ENCODE peak calls at places on chromosomes 6 and 20, in four cellular contexts. G is AG09309, M is GM23248, X is retinal pigment epithelial cell. W is an unnamed sample.

GRCh38 chr6:164322533-164322932 is 908.0 kb downstream of the QKI start:
- DNase-seq in G (peak), M (peak), X (peak), W (peak)

GRCh38 chr20:19757973-19758887 is at the start of gene RIN2:
- DNase-seq in G (no peak), M (peak), X (peak), W (peak)

GRCh38 chr20:47276856-47277541 is 79.5 kb downstream of the ZMYND8 start:
- DNase-seq in G (no peak), M (peak), X (no peak), W (peak)

GRCh38 chr6:74096329-74096728 is 400.3 kb downstream of the CD109 start:
- DNase-seq in G (no peak), M (no peak), X (no peak), W (no peak)

GRCh38 chr20:53284141-53285055 is 309.2 kb downstream of the ZNF217 start:
- DNase-seq in G (no peak), M (no peak), X (no peak), W (no peak)

GRCh38 chr6:31582230-31582601 is at the start of gene LTB:
- DNase-seq in G (no peak), M (no peak), X (no peak), W (no peak)

GRCh38 chr20:24870876-24871275 is 78.2 kb upstream of the CST7 start:
- DNase-seq in G (no peak), M (no peak), X (no peak), W (no peak)

GRCh38 chr6:53771780-53772624 is 22.8 kb upstream of the LRRC1 start:
- DNase-seq in G (no peak), M (peak), X (peak), W (no peak)

GRCh38 chr20:825710-826421 is 7.6 kb upstream of the FAM110A start:
- DNase-seq in G (no peak), M (peak), X (no peak), W (no peak)

GRCh38 chr20:48171626-48172025 is 386.3 kb upstream of the SULF2 start:
- DNase-seq in G (no peak), M (no peak), X (no peak), W (no peak)

GRCh38 chr6:154738561-154738961 is 5.3 kb downstream of the SCAF8 start:
- DNase-seq in G (no peak), M (peak), X (peak), W (no peak)

GRCh38 chr6:144286503-144287393 is 1.6 kb downstream of the UTRN start:
- DNase-seq in G (peak), M (peak), X (no peak), W (no peak)

GRCh38 chr20:20562507-20562906 is 149.9 kb downstream of the RALGAPA2 start:
- DNase-seq in G (no peak), M (no peak), X (no peak), W (no peak)

GRCh38 chr6:153328194-153328593 is 197.1 kb upstream of the RGS17 start:
- DNase-seq in G (no peak), M (no peak), X (no peak), W (no peak)

GRCh38 chr6:5950448-5950847 is 56.3 kb downstream of the NRN1 start:
- DNase-seq in G (no peak), M (peak), X (no peak), W (no peak)

GRCh38 chr20:17662333-17663039 is 19.6 kb downstream of the RRBP1 start:
- DNase-seq in G (no peak), M (peak), X (no peak), W (no peak)

GRCh38 chr6:136696238-136696637 is 96.0 kb downstream of the MAP3K5 start:
- DNase-seq in G (no peak), M (peak), X (no peak), W (no peak)

GRCh38 chr20:37947943-37948342 is 45.0 kb downstream of the VSTM2L start:
- DNase-seq in G (no peak), M (no peak), X (no peak), W (no peak)

GRCh38 chr6:36660771-36661471 is 17.6 kb upstream of the CDKN1A start:
- DNase-seq in G (no peak), M (peak), X (no peak), W (no peak)

GRCh38 chr6:11197175-11197535 is 35.3 kb downstream of the NEDD9 start:
- DNase-seq in G (peak), M (peak), X (peak), W (no peak)

GRCh38 chr6:4774715-4775590 is 1.3 kb upstream of the CDYL start:
- DNase-seq in G (no peak), M (peak), X (no peak), W (no peak)

GRCh38 chr20:14716251-14716650 is 378.8 kb upstream of the FLRT3 start:
- DNase-seq in G (no peak), M (no peak), X (no peak), W (no peak)

GRCh38 chr6:71349976-71350615 is 61.5 kb downstream of the OGFRL1 start:
- DNase-seq in G (peak), M (peak), X (no peak), W (no peak)

GRCh38 chr6:82017773-82018172 is 229.8 kb downstream of the IBTK start:
- DNase-seq in G (no peak), M (no peak), X (no peak), W (no peak)

GRCh38 chr6:124963416-124964083 is 1.3 kb downstream of the RNF217 start:
- DNase-seq in G (no peak), M (peak), X (no peak), W (no peak)

GRCh38 chr6:123895346-123895745 is 91.7 kb downstream of the NKAIN2 start:
- DNase-seq in G (no peak), M (no peak), X (no peak), W (no peak)
- H3K4me3 ChIP-seq in G (no peak), M (no peak), X (no peak), W (no peak)

DNA sequence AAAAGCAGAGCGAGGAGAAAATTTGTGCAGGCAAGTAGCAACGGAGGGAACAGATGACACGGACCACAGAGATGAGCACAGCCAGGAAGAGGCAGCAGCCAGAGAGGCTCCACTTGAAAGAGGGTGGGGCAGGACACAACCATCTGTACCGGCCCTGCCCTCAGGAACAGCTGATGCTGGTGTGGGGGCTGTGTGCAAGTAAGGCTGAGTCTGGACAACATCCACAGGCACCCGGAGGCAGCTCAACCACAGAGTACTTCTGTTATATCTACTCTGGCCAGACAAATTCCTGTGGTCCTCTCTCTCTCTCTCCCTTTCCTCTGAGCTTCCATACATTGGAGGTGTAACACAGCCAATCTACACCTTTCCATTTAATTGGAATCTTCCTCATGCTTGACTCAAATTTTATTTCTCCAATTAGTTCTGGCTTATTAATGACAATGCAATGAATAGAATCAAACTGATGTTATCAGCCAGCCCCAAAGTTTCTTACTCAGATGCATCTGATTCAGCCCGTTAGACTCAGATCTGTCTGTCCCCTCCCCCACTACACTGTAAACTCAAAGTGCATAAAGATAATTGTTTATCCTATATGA is 24.9 kb downstream of the KIF13A start:
- DNase-seq in G (peak), M (peak), X (no peak), W (peak)
- H3K4me3 ChIP-seq in G (no peak), M (peak), X (no peak), W (no peak)

GRCh38 chr20:35444226-35444625 is 6.2 kb upstream of the GDF5 start:
- DNase-seq in G (no peak), M (no peak), X (no peak), W (no peak)

GRCh38 chr20:35451295-35451694 is 4.1 kb upstream of the CEP250 start:
- DNase-seq in G (no peak), M (no peak), X (no peak), W (no peak)

GRCh38 chr20:35448788-35449373 is 6.5 kb upstream of the CEP250 start:
- DNase-seq in G (no peak), M (no peak), X (no peak), W (no peak)

GRCh38 chr20:35446356-35447078 is 8.5 kb upstream of the GDF5 start:
- DNase-seq in G (no peak), M (peak), X (no peak), W (no peak)

DNA sequence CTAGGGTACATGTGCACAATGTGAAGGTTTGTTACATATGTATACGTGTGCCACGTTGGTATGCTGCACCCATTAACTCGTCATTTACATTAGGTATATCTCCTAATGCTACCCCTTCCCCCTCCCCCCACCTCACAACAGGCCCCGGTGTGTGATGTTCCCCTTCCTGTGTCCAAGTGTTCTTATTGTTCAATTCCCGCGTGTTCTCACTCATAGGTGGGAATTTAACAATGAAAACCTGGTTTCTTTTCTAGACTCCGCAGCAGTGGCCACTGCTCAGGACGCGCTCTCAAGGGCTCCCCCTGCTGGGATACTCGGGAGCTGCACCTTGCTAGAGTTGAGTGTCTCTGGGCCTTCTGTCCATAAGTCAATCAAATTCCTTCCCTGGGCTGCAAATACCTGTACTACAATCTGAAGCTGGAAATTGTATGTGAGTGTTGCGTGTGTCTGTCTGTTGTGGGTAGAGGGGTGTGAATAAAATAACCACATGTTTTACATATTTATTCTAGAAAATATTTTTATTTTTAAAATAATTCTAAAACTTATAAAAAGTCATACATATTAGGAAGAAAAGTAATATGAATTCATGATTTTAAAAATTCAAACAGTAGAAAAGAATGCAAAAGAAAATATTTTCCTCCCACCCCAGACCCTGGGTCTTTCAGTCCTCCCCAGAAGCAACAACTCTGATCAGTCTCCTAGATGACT is 8.2 kb upstream of the CEP250 start:
- DNase-seq in G (no peak), M (peak), X (peak), W (no peak)
- H3K4me3 ChIP-seq in G (peak), M (peak), X (peak), W (peak)

DNA sequence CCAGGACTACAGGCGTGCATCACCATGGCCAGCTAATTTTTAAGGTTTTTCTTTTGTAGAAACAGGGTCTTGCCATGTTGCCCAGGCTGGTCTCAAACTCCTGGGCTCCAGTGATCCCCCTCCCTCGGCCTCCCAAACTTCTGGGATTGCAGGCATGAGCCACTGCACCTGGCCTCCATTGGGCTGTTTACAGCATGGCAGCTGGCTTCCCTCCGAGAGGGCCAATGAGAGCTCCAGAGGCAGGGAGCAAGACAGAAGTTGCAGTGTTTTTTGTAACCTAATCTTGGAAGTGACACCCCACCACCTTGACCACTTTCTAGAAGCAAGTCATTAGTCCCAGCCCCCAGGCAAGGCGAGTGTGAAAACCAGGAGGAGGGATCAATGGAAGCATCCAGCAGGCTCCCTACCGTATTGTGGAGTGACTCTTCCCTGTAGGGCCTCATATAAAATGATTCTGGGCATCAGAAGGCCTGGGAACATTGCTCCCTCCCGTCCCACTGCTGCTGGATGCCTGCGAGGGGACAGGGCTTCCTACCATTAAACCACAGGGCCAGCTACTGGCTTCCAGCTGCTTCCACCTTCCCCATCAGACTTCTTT is 144.4 kb downstream of the ZDHHC14 start:
- DNase-seq in G (no peak), M (no peak), X (no peak), W (no peak)
- H3K4me3 ChIP-seq in G (no peak), M (no peak), X (no peak), W (no peak)

DNA sequence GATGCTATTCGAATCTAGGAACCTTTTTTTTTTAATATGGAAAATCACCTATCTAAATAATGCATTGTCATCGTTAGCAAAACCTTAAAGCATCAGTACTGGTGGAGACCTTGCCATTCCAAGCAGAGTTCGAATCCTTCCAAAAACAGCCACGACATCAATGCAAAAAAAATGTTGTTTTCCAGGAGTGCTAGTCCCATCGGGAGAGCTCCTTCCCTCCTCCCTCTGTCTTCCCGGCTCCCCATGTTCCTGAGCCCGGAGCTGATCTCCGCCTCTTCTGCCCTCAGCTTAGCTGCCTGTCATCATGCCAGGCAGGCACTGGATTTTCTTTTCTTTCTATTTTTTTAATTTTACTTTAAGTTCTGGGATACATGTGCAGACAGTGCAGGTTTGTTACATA is 153.6 kb upstream of the QKI start:
- DNase-seq in G (no peak), M (no peak), X (no peak), W (no peak)
- H3K4me3 ChIP-seq in G (no peak), M (peak), X (peak), W (no peak)

DNA sequence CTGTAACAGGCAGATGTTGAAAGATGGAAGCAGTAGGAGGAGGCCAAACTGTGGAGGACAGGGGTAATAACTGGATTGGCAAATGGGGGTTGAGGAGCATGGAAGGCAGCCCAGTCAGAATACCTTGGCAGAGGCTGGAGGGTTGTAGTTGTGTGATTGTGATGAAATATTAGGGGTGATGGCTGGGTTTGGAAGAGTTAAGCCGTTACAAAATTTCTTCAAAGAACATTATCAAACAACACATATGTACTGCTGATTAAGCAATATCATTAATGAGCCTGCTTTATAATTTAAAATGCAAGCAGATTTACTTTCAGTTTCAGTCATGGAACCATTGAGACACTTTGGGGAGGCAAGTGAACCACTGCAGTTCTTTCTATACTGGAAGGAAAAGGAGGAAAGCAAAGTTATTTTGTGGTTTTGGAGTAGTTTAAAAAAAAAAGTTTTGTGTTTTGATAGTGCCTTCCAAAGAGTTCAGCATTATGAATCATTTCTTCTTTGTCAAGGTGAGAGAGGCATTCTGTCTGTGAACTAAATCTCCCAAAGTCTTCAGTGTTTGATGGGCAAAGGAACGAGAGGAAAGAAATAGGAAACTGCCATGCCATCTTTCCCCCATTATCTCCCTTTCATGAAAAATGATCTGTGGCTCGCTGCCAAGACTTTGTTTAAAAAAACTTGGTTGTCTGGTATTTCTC is 20.7 kb downstream of the FOXO3 start:
- DNase-seq in G (no peak), M (peak), X (no peak), W (no peak)
- H3K4me3 ChIP-seq in G (peak), M (peak), X (no peak), W (no peak)

GRCh38 chr6:54846243-54846856 is at the start of gene FAM83B:
- DNase-seq in G (no peak), M (no peak), X (no peak), W (no peak)
- H3K4me3 ChIP-seq in G (peak), M (no peak), X (peak), W (peak)

DNA sequence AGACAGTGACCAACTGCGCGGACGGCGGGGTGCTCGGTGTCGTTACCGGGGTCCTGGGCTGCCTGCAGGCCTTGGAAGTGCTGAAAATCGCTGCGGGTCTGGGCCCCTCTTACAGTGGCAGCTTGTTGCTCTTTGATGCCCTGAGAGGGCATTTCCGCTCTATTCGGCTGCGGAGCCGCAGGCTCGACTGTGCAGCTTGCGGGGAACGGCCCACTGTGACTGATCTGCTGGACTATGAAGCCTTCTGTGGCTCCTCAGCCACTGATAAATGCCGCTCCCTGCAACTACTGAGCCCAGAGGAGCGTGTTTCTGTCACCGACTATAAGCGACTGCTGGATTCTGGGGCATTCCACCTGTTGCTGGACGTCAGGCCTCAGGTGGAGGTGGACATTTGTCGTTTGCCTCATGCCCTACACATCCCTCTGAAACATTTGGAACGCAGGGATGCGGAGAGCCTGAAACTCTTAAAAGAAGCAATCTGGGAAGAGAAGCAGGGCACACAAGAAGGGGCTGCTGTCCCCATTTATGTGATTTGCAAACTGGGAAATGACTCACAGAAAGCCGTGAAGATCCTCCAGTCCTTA is 1.0 kb downstream of the MOCS3 start:
- DNase-seq in G (no peak), M (no peak), X (no peak), W (no peak)
- H3K4me3 ChIP-seq in G (peak), M (peak), X (peak), W (peak)

GRCh38 chr20:63011798-63012197 is 5.0 kb upstream of the BHLHE23 start:
- DNase-seq in G (no peak), M (no peak), X (no peak), W (peak)
- H3K4me3 ChIP-seq in G (no peak), M (no peak), X (no peak), W (no peak)

W was measured in kidney epithelial cell.